ENCODE peak calls at places on chromosomes 1 and 21, in nine cellular contexts. P is mucosa of descending colon, A is hepatocyte, L is IMR-90, V is psoas muscle, W is body of pancreas, F is tibial nerve, Z is Panc1, S is stomach. O is an unnamed sample. For H3K9me3, the result is how much of the 10 kb centered on the place peaks cover.

GRCh38 chr1:85473390-85473789 is 8.4 kb upstream of the DDAH1 start:
- DNase-seq in P (no peak), A (no peak), L (peak), V (no peak), W (no peak), F (no peak), Z (no peak), S (no peak), O (no peak)

GRCh38 chr1:207431508-207431907 is 22.6 kb upstream of the CR2 start:
- DNase-seq in P (no peak), A (no peak), L (no peak), V (no peak), W (no peak), F (no peak), Z (no peak), S (no peak), O (no peak)

GRCh38 chr1:44594871-44595735 is 79.2 kb downstream of the TMEM53 start:
- DNase-seq in P (peak), A (peak), L (peak), V (peak), W (peak), F (peak), Z (no peak), S (peak), O (no peak)

GRCh38 chr1:98702976-98703375 is 41.5 kb downstream of the SNX7 start:
- DNase-seq in P (no peak), A (no peak), L (peak), V (no peak), W (no peak), F (no peak), Z (no peak), S (no peak), O (no peak)

GRCh38 chr1:179742717-179743678 is at the start of gene FAM163A:
- DNase-seq in P (no peak), A (peak), L (no peak), V (no peak), W (no peak), F (no peak), Z (no peak), S (no peak), O (no peak)

GRCh38 chr1:106944721-106945120 is 111.8 kb upstream of the PRMT6 start:
- DNase-seq in P (no peak), A (no peak), L (peak), V (no peak), W (no peak), F (no peak), Z (no peak), S (no peak), O (no peak)

GRCh38 chr1:8315573-8316475 is 2.1 kb upstream of the SLC45A1 start:
- DNase-seq in P (no peak), A (peak), L (no peak), V (no peak), W (no peak), F (no peak), Z (no peak), S (no peak), O (no peak)

GRCh38 chr1:165628127-165628857 is 2.7 kb upstream of the MGST3 start:
- DNase-seq in P (no peak), A (no peak), L (no peak), V (no peak), W (no peak), F (no peak), Z (no peak), S (no peak), O (no peak)

GRCh38 chr1:228217551-228218344 is 9.9 kb downstream of the OBSCN start:
- DNase-seq in P (no peak), A (no peak), L (no peak), V (no peak), W (no peak), F (no peak), Z (no peak), S (no peak), O (no peak)

GRCh38 chr1:227896710-227897655 is 50.7 kb downstream of the WNT9A start:
- DNase-seq in P (no peak), A (no peak), L (no peak), V (peak), W (peak), F (no peak), Z (no peak), S (peak), O (no peak)

GRCh38 chr1:80767711-80768110 is 1033.0 kb upstream of the ADGRL2 start:
- DNase-seq in P (no peak), A (no peak), L (no peak), V (no peak), W (no peak), F (no peak), Z (no peak), S (no peak), O (no peak)

GRCh38 chr1:212975607-212975918 is 25.2 kb downstream of the VASH2 start:
- DNase-seq in P (no peak), A (no peak), L (peak), V (no peak), W (no peak), F (no peak), Z (no peak), S (no peak), O (no peak)

GRCh38 chr1:23615852-23616251 is 56.6 kb upstream of the ID3 start:
- DNase-seq in P (no peak), A (no peak), L (no peak), V (no peak), W (no peak), F (no peak), Z (no peak), S (no peak), O (no peak)

GRCh38 chr1:118304722-118305344 is 119.8 kb upstream of the SPAG17 start:
- DNase-seq in P (peak), A (no peak), L (no peak), V (no peak), W (no peak), F (no peak), Z (no peak), S (no peak), O (no peak)

GRCh38 chr1:157269656-157270375 is 131.6 kb upstream of the ETV3 start:
- DNase-seq in P (no peak), A (no peak), L (no peak), V (no peak), W (no peak), F (no peak), Z (no peak), S (no peak), O (no peak)
- H3K9me3 ChIP-seq in P (under half), A (under half), L (under half), V (under half), W (under half), F (under half), Z (under half), S (under half), O (under half)

DNA sequence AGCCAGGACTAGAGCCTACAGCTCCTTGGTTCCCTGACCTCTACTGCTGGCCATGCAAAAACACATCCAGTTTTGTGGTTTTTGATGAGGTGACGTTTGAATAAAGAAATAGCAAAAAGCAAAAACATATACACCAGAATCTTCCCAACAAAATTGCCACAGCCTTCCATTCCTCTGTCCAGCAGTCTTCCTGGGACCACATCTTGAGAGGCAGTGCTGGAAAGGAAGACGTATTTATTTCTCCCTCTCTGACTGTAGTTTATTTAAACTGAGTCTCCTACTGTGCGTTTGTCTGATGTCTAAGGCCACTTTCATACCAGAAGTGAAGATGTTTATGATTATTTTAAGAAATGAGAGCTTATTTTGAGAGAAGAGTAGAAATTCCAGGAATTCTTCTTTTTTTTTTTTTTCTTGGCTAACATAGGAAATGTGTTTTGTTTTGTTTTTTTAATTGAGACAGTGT is 118.4 kb downstream of the ITSN1 start:
- DNase-seq in P (no peak), A (no peak), L (peak), V (no peak), W (no peak), F (no peak), Z (no peak), S (no peak), O (no peak)
- H3K4me3 ChIP-seq in P (no peak), A (no peak), L (no peak), V (no peak), W (no peak), F (no peak), Z (no peak), S (no peak), O (no peak)

GRCh38 chr1:50425376-50426107 is 2.3 kb upstream of the DMRTA2 start:
- DNase-seq in P (no peak), A (no peak), L (no peak), V (no peak), W (no peak), F (no peak), Z (no peak), S (no peak), O (no peak)
- TF ChIP-seq CTCF in P (no peak), A (no peak), L (no peak), V (no peak), W (no peak), F (no peak), Z (no peak), S (no peak), O (no peak)

DNA sequence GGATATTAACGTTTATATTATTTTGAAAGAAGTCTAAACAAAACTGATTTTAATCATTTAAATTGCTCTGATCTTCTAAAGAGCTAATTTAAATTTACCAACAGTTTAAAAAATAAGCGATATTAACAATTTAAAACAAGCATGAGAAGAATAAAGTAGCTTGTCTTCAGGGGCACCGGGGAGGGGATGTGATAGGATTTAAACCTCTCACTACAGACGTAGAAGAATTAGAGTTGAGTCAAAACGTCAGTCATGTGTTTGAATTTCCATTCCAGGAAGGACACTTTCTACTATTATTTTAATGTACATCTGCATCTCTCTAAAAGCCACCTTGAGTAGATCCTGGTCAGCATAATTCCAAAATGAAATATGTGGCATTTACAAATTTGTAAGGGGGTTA is 58.2 kb upstream of the TPTE start:
- DNase-seq in P (no peak), A (no peak), L (no peak), V (no peak), W (no peak), F (no peak), Z (no peak), S (no peak), O (no peak)
- H3K9me3 ChIP-seq in P (half or more), A (under half), L (under half), V (under half), W (under half), F (under half), Z (under half), S (under half), O (under half)

GRCh38 chr1:45924736-45925135 is 121.3 kb downstream of the MAST2 start:
- DNase-seq in P (no peak), A (peak), L (peak), V (no peak), W (no peak), F (no peak), Z (no peak), S (no peak), O (no peak)

GRCh38 chr1:45923343-45923742 is 119.9 kb downstream of the MAST2 start:
- DNase-seq in P (no peak), A (no peak), L (no peak), V (no peak), W (no peak), F (no peak), Z (no peak), S (no peak), O (no peak)

GRCh38 chr1:45926302-45926701 is 122.9 kb downstream of the MAST2 start:
- DNase-seq in P (no peak), A (no peak), L (no peak), V (no peak), W (no peak), F (no peak), Z (no peak), S (no peak), O (no peak)

GRCh38 chr1:45928486-45929205 is 125.2 kb downstream of the MAST2 start:
- DNase-seq in P (no peak), A (no peak), L (peak), V (no peak), W (no peak), F (no peak), Z (no peak), S (no peak), O (no peak)

GRCh38 chr1:45925728-45926287 is 122.4 kb downstream of the MAST2 start:
- DNase-seq in P (no peak), A (no peak), L (no peak), V (no peak), W (peak), F (no peak), Z (no peak), S (no peak), O (no peak)
- H3K4me3 ChIP-seq in P (no peak), A (no peak), L (no peak), V (no peak), W (no peak), F (no peak), Z (no peak), S (no peak), O (no peak)

DNA sequence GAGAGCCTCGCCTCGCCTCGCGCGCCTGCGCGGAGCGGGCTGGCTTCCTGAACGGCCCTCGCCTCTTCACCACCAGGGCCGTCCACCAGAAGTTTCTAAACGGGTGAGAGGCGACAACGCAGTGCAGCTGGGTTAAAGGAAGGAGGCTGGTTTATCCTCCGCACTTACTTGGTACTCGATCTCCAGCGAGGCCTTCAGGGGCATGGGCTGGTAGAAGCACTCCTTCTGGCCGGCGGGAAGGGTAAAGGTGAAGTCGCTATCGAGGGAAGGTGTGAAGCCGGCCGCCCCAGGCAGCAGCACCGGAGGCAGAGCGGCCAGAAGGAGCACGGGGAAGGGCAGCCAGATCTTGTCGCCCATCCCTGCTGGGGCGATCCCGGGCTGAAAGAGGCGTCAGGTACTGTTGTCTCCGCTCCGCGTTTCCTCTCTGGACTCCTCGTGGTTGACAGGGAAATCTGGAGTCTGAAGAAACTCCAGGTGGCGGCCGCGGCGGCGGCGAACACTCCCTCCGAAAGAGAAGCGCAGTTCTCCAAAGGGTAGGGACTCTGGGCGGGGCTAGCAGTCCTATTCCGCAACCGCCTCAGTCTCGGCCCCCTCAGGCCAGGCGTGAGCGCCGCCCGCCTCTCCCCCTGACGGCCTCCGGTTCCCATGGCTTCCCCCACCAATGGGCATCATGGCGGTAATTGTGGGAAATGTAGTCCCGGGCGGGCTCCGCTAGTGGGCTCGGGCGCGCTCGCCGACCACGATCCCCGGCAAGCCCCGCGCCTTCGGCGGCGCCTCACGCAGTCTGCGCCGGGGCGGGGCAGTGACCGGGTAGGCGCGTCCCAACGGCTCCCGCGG is at the start of gene TMED5:
- DNase-seq in P (peak), A (peak), L (peak), V (peak), W (peak), F (peak), Z (peak), S (peak), O (peak)
- TF ChIP-seq CTCF in P (peak), A (no peak), L (peak), V (peak), W (no peak), F (peak), Z (no peak), S (no peak), O (peak)

GRCh38 chr1:248114890-248115289 is 19.9 kb downstream of the OR2L13 start:
- DNase-seq in P (no peak), A (no peak), L (no peak), V (no peak), W (no peak), F (no peak), Z (no peak), S (no peak), O (no peak)

GRCh38 chr1:248111157-248111556 is 16.2 kb downstream of the OR2L13 start:
- DNase-seq in P (no peak), A (no peak), L (no peak), V (no peak), W (no peak), F (no peak), Z (no peak), S (no peak), O (no peak)
- H3K9me3 ChIP-seq in P (half or more), A (under half), L (under half), V (under half), W (under half), F (under half), Z (under half), S (under half), O (under half)

GRCh38 chr1:33349081-33349759 is 28.3 kb upstream of the A3GALT2 start:
- DNase-seq in P (peak), A (peak), L (no peak), V (peak), W (peak), F (no peak), Z (no peak), S (peak), O (no peak)

GRCh38 chr1:33349778-33350610 is 29.1 kb upstream of the A3GALT2 start:
- DNase-seq in P (peak), A (peak), L (peak), V (peak), W (peak), F (peak), Z (no peak), S (peak), O (no peak)

GRCh38 chr1:33351281-33351660 is 30.4 kb upstream of the A3GALT2 start:
- DNase-seq in P (no peak), A (no peak), L (no peak), V (no peak), W (no peak), F (no peak), Z (no peak), S (no peak), O (no peak)

GRCh38 chr1:33348676-33349080 is 27.8 kb upstream of the A3GALT2 start:
- DNase-seq in P (peak), A (no peak), L (no peak), V (peak), W (no peak), F (no peak), Z (no peak), S (no peak), O (no peak)

DNA sequence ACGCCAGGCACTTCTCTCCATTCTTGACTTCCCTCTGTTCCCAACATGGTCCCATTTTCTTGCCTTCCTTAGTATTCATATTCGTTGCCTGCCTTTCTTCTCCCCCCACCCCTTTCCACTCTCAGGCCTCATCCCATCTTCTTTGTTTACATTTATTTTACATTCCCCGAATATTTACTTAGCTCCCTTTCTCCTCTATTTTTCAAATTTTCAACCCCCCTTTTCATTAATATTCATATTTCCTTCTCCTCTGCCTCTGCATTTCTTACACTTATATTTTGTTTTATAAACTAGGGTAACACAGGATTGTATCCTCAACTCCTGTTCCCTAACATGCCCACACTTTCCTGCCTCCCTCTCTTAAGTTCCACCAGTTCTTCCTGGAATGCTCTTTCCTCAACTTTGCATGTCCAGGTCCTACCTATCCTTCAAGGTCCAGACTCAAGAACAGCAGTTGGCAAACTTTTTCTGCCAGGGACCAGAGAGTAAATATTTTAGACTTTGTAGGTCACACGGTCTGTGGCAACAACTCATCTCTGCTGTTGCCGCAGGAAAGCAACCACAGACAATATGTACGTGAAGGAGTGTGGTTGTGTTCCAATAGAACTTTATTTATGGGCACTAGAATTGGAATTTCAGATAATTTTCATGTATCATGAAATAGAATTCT is 29.8 kb upstream of the A3GALT2 start:
- DNase-seq in P (no peak), A (no peak), L (no peak), V (no peak), W (no peak), F (no peak), Z (no peak), S (no peak), O (no peak)
- H3K4me3 ChIP-seq in P (no peak), A (peak), L (peak), V (peak), W (peak), F (peak), Z (peak), S (peak), O (peak)